ENCODE peak calls at places on chromosomes 3 and 15, in ten cellular contexts. M is kidney, G is body of pancreas, I is stomach, S is choroid plexus epithelial cell, L is uterus, K is epithelial cell of esophagus, C is colonic mucosa, P is K562, W is A673. F is an unnamed sample.
A peak's percentile ranks its signal among the peaks of the same experiment; 100 is the strongest.

GRCh38 chr15:76809704-76810103 is 95.4 kb downstream of the SCAPER start:
- DNase-seq in W (no peak), C (no peak), L (no peak), P (no peak), S (no peak), G (no peak), I (no peak), K (no peak), M (no peak), F (no peak)

GRCh38 chr3:56590814-56591213 is 33.8 kb downstream of the CCDC66 start:
- DNase-seq in P (no peak), K (peak; percentile 75), C (no peak), W (no peak), S (peak; percentile 30), I (no peak), M (no peak), G (no peak), L (no peak), F (no peak)

GRCh38 chr3:113747719-113748046 is 848 bp downstream of the ATP6V1A start:
- DNase-seq in M (no peak), S (no peak), K (peak; percentile 40), C (no peak), W (no peak), G (no peak), P (no peak), I (no peak), L (no peak), F (no peak)

GRCh38 chr3:130992344-130992743 is 34.3 kb downstream of the ASTE1 start:
- DNase-seq in S (no peak), K (no peak), G (no peak), C (no peak), I (no peak), M (no peak), P (no peak), W (no peak), L (no peak), F (no peak)

GRCh38 chr3:98199020-98199419 is 32.5 kb downstream of the OR5H15 start:
- DNase-seq in I (no peak), S (no peak), M (no peak), C (no peak), P (no peak), W (no peak), G (no peak), L (no peak), K (peak; percentile 18), F (no peak)

GRCh38 chr15:60568301-60568742 is 89.4 kb upstream of the ICE2 start:
- DNase-seq in C (no peak), S (no peak), G (no peak), M (no peak), P (no peak), K (no peak), I (no peak), L (no peak), W (no peak), F (no peak)

GRCh38 chr3:179146911-179147570 is 1.1 kb upstream of the PIK3CA start:
- DNase-seq in S (peak; percentile 83), P (peak; percentile 79), L (no peak), K (peak; percentile 77), C (peak; percentile 66), G (no peak), I (no peak), W (peak; percentile 83), M (no peak), F (peak; percentile 21)

GRCh38 chr3:123298903-123299302 is 97.2 kb downstream of the SEC22A start:
- DNase-seq in K (peak; percentile 30), S (no peak), M (no peak), W (peak; percentile 11), L (no peak), I (no peak), C (no peak), P (no peak), G (no peak), F (no peak)

GRCh38 chr3:159829056-159829995 is 159.3 kb upstream of the IL12A start:
- DNase-seq in S (peak; percentile 43), G (peak; percentile 72), K (peak; percentile 98), M (peak; percentile 79), W (peak; percentile 86), P (no peak), L (no peak), I (no peak), C (peak; percentile 84), F (no peak)

GRCh38 chr3:69408989-69409388 is 23.1 kb upstream of the FRMD4B start:
- DNase-seq in W (no peak), K (no peak), S (no peak), P (no peak), L (no peak), M (no peak), I (no peak), C (no peak), G (no peak), F (no peak)

GRCh38 chr3:69411331-69411730 is 25.4 kb upstream of the FRMD4B start:
- DNase-seq in M (no peak), I (no peak), L (no peak), G (no peak), K (peak; percentile 90), S (peak; percentile 53), C (no peak), P (no peak), W (peak; percentile 2), F (no peak)

GRCh38 chr3:69409831-69410230 is 23.9 kb upstream of the FRMD4B start:
- DNase-seq in K (no peak), L (no peak), C (no peak), I (no peak), W (no peak), M (no peak), G (no peak), P (no peak), S (no peak), F (no peak)

GRCh38 chr3:69408542-69408941 is 22.7 kb upstream of the FRMD4B start:
- DNase-seq in M (no peak), G (no peak), L (no peak), C (no peak), K (no peak), P (no peak), S (no peak), W (no peak), I (no peak), F (no peak)

GRCh38 chr3:69410301-69410700 is 24.4 kb upstream of the FRMD4B start:
- DNase-seq in S (peak; percentile 83), G (peak; percentile 76), M (no peak), P (peak; percentile 51), K (peak; percentile 83), W (peak; percentile 35), I (peak; percentile 75), C (peak; percentile 84), L (peak; percentile 59), F (peak; percentile 72)
- TF ChIP-seq CTCF in S (peak; percentile 95), G (peak; percentile 70), M (peak; percentile 92), P (peak; percentile 63), K (peak; percentile 93), W (peak; percentile 67), I (peak; percentile 81), C (peak; percentile 75), L (peak; percentile 60), F (peak; percentile 83)

GRCh38 chr3:188829577-188829976 is 342.2 kb upstream of the TPRG1 start:
- DNase-seq in K (no peak), W (no peak), M (no peak), L (no peak), I (no peak), P (no peak), C (no peak), S (peak; percentile 18), G (no peak), F (no peak)
- TF ChIP-seq CTCF in K (no peak), W (no peak), M (no peak), L (no peak), I (no peak), P (no peak), C (no peak), S (no peak), G (no peak), F (no peak)

GRCh38 chr3:170429050-170429449 is 10.4 kb downstream of the CLDN11 start:
- DNase-seq in C (no peak), I (no peak), K (no peak), G (no peak), W (peak; percentile 66), M (no peak), L (no peak), S (peak; percentile 89), P (no peak), F (no peak)

GRCh38 chr3:170426240-170426797 is 7.7 kb downstream of the CLDN11 start:
- DNase-seq in S (peak; percentile 79), C (no peak), K (no peak), L (no peak), W (no peak), G (no peak), I (no peak), P (peak; percentile 26), M (no peak), F (no peak)

GRCh38 chr3:170432416-170432815 is 13.7 kb downstream of the CLDN11 start:
- DNase-seq in K (no peak), C (no peak), I (no peak), S (no peak), W (no peak), P (no peak), M (no peak), G (no peak), L (no peak), F (no peak)

GRCh38 chr3:170428095-170428494 is 9.4 kb downstream of the CLDN11 start:
- DNase-seq in L (no peak), I (no peak), S (no peak), K (no peak), W (no peak), P (no peak), G (no peak), C (no peak), M (no peak), F (no peak)

GRCh38 chr3:170431054-170431453 is 12.4 kb downstream of the CLDN11 start:
- DNase-seq in G (no peak), W (no peak), I (no peak), S (no peak), C (no peak), L (no peak), K (no peak), M (no peak), P (no peak), F (no peak)
- TF ChIP-seq CTCF in G (no peak), W (no peak), I (no peak), S (peak; percentile 37), C (no peak), L (no peak), K (peak; percentile 13), M (no peak), P (no peak), F (peak; percentile 11)

DNA sequence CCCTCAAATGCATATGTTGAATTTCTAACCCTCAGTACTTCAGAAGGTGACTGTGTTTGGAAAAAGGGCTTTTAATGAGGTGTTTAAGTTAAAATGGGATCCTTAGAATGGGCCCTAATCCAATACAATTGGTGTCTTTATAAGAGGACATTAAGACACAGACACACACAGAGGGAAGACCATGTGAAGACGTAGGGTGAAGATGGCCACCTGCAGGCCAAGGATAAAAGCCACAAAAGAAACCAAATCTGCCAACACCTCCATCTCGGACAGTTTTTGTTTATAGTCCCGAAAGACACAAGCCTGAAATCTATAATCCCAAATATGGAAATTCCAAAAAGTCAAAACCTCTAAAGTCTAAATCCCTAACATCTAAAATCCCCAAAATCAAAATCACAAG is 4.1 kb upstream of the MASP1 start:
- DNase-seq in S (peak; percentile 59), I (no peak), C (no peak), L (no peak), M (no peak), P (peak; percentile 12), G (no peak), W (no peak), K (no peak), F (no peak)
- TF ChIP-seq CTCF in S (peak; percentile 67), I (no peak), C (no peak), L (no peak), M (no peak), P (peak; percentile 53), G (no peak), W (peak; percentile 34), K (peak; percentile 14), F (peak; percentile 11)

F was measured in nephron progenitor cell.